ENCODE peak calls at places on chromosomes 7 and 10, in seven cellular contexts. One of them, this sample, is unnamed.

GRCh38 chr7:94067047-94067446 is 62.9 kb upstream of the BET1 start:
- DNase-seq in bronchial epithelial cell: peak
- DNase-seq in AG10803: no peak
- DNase-seq in mammary epithelial cell: peak
- DNase-seq in foreskin fibroblast: no peak
- DNase-seq in pancreas: no peak
- DNase-seq in left ventricle myocardium inferior: no peak
- DNase-seq in this sample: peak

GRCh38 chr10:91796332-91797076 is 1.7 kb upstream of the TNKS2 start:
- DNase-seq in bronchial epithelial cell: peak
- DNase-seq in AG10803: no peak
- DNase-seq in mammary epithelial cell: peak
- DNase-seq in foreskin fibroblast: peak
- DNase-seq in pancreas: peak
- DNase-seq in left ventricle myocardium inferior: peak
- DNase-seq in this sample: peak

GRCh38 chr10:128178319-128178937 is 52.2 kb upstream of the MKI67 start:
- DNase-seq in bronchial epithelial cell: peak
- DNase-seq in AG10803: peak
- DNase-seq in mammary epithelial cell: no peak
- DNase-seq in foreskin fibroblast: no peak
- DNase-seq in pancreas: no peak
- DNase-seq in left ventricle myocardium inferior: no peak
- DNase-seq in this sample: peak

GRCh38 chr10:95758351-95759025 is 2.5 kb downstream of the ENTPD1 start:
- DNase-seq in bronchial epithelial cell: no peak
- DNase-seq in AG10803: no peak
- DNase-seq in mammary epithelial cell: no peak
- DNase-seq in foreskin fibroblast: peak
- DNase-seq in pancreas: no peak
- DNase-seq in left ventricle myocardium inferior: no peak
- DNase-seq in this sample: no peak

GRCh38 chr10:122044713-122045112 is 55.8 kb downstream of the TACC2 start:
- DNase-seq in bronchial epithelial cell: no peak
- DNase-seq in AG10803: peak
- DNase-seq in mammary epithelial cell: no peak
- DNase-seq in foreskin fibroblast: peak
- DNase-seq in pancreas: no peak
- DNase-seq in left ventricle myocardium inferior: no peak
- DNase-seq in this sample: no peak

GRCh38 chr7:46369933-46370654 is 449.0 kb upstream of the IGFBP3 start:
- DNase-seq in bronchial epithelial cell: peak
- DNase-seq in AG10803: peak
- DNase-seq in mammary epithelial cell: peak
- DNase-seq in foreskin fibroblast: peak
- DNase-seq in pancreas: no peak
- DNase-seq in left ventricle myocardium inferior: no peak
- DNase-seq in this sample: peak

GRCh38 chr7:129898502-129899160 is 54.1 kb downstream of the UBE2H start:
- DNase-seq in bronchial epithelial cell: peak
- DNase-seq in AG10803: no peak
- DNase-seq in mammary epithelial cell: no peak
- DNase-seq in foreskin fibroblast: no peak
- DNase-seq in pancreas: no peak
- DNase-seq in left ventricle myocardium inferior: no peak
- DNase-seq in this sample: no peak

GRCh38 chr7:116167177-116167576 is 43.2 kb upstream of the TES start:
- DNase-seq in bronchial epithelial cell: no peak
- DNase-seq in AG10803: no peak
- DNase-seq in mammary epithelial cell: no peak
- DNase-seq in foreskin fibroblast: no peak
- DNase-seq in pancreas: no peak
- DNase-seq in left ventricle myocardium inferior: no peak
- DNase-seq in this sample: no peak

GRCh38 chr10:97072851-97073665 is 112.7 kb downstream of the SLIT1 start:
- DNase-seq in bronchial epithelial cell: peak
- DNase-seq in AG10803: peak
- DNase-seq in mammary epithelial cell: peak
- DNase-seq in foreskin fibroblast: peak
- DNase-seq in pancreas: peak
- DNase-seq in left ventricle myocardium inferior: peak
- DNase-seq in this sample: peak

GRCh38 chr10:61337741-61338140 is 115.4 kb downstream of the TMEM26 start:
- DNase-seq in bronchial epithelial cell: no peak
- DNase-seq in AG10803: no peak
- DNase-seq in mammary epithelial cell: no peak
- DNase-seq in foreskin fibroblast: peak
- DNase-seq in pancreas: no peak
- DNase-seq in left ventricle myocardium inferior: no peak
- DNase-seq in this sample: no peak

GRCh38 chr7:79124331-79124730 is 329.1 kb downstream of the MAGI2 start:
- DNase-seq in bronchial epithelial cell: no peak
- DNase-seq in AG10803: no peak
- DNase-seq in mammary epithelial cell: no peak
- DNase-seq in foreskin fibroblast: no peak
- DNase-seq in pancreas: no peak
- DNase-seq in left ventricle myocardium inferior: no peak
- DNase-seq in this sample: no peak

GRCh38 chr10:28558186-28558585 is 25.3 kb downstream of the WAC start:
- DNase-seq in bronchial epithelial cell: no peak
- DNase-seq in AG10803: no peak
- DNase-seq in mammary epithelial cell: no peak
- DNase-seq in foreskin fibroblast: no peak
- DNase-seq in pancreas: no peak
- DNase-seq in left ventricle myocardium inferior: no peak
- DNase-seq in this sample: no peak

GRCh38 chr10:125283191-125283590 is 122.8 kb upstream of the CTBP2 start:
- DNase-seq in bronchial epithelial cell: no peak
- DNase-seq in AG10803: no peak
- DNase-seq in mammary epithelial cell: no peak
- DNase-seq in foreskin fibroblast: no peak
- DNase-seq in pancreas: no peak
- DNase-seq in left ventricle myocardium inferior: no peak
- DNase-seq in this sample: no peak

GRCh38 chr7:25596443-25596842 is 368.2 kb upstream of the NPVF start:
- DNase-seq in bronchial epithelial cell: no peak
- DNase-seq in AG10803: no peak
- DNase-seq in mammary epithelial cell: no peak
- DNase-seq in foreskin fibroblast: no peak
- DNase-seq in pancreas: no peak
- DNase-seq in left ventricle myocardium inferior: no peak
- DNase-seq in this sample: no peak

GRCh38 chr10:909831-910230 is 21.7 kb downstream of the LARP4B start:
- DNase-seq in bronchial epithelial cell: no peak
- DNase-seq in AG10803: peak
- DNase-seq in mammary epithelial cell: no peak
- DNase-seq in foreskin fibroblast: peak
- DNase-seq in pancreas: no peak
- DNase-seq in left ventricle myocardium inferior: peak
- DNase-seq in this sample: no peak

GRCh38 chr10:61355211-61355610 is 98.0 kb downstream of the TMEM26 start:
- DNase-seq in bronchial epithelial cell: no peak
- DNase-seq in AG10803: no peak
- DNase-seq in mammary epithelial cell: no peak
- DNase-seq in foreskin fibroblast: no peak
- DNase-seq in pancreas: no peak
- DNase-seq in left ventricle myocardium inferior: no peak
- DNase-seq in this sample: no peak

GRCh38 chr7:27640914-27641570 is 21.6 kb downstream of the HIBADH start:
- DNase-seq in bronchial epithelial cell: peak
- DNase-seq in AG10803: peak
- DNase-seq in mammary epithelial cell: peak
- DNase-seq in foreskin fibroblast: peak
- DNase-seq in pancreas: no peak
- DNase-seq in left ventricle myocardium inferior: no peak
- DNase-seq in this sample: peak

GRCh38 chr7:98293746-98294145 is 12.3 kb downstream of the BRI3 start:
- DNase-seq in bronchial epithelial cell: no peak
- DNase-seq in AG10803: no peak
- DNase-seq in mammary epithelial cell: no peak
- DNase-seq in foreskin fibroblast: no peak
- DNase-seq in pancreas: peak
- DNase-seq in left ventricle myocardium inferior: no peak
- DNase-seq in this sample: no peak

DNA sequence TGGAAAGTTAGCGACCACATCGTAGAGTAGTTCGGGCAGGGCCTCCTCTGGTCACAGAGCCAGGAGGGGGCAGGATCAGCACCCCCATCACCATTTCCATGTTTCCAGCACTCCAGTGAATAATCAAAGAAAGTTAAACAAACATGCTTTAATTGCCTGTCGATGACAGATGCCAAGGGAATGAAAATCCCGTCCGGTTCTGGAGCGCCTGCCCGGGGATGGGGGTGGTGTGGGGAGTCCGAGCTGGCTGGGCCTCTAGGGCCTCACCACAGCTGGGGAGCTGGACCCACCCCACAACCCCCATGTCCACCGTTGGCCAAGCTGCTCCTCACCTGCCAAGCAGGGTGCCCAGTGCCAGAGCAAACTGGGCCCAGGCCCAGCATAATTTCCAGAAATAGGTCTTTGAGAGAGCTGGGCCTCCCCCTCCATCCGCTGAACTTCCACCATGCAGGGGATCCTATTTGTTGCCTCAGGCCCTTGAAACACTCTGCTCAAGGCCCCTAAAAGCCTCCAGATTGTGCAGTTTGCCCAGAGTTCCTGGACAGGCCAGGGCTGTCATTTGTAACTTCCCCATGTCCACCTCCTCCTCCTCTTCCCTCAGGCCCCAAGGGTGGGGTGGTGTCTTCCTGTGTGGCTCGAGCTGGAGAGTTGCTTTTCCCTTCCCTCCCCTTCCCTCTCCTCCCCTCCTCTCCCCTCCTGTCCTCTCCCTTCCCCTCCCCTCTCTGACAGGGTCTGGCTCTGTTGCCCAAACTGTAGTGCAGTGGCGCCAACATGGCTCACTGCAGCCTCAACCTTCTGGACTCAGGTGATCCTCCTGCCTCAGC is 101.0 kb downstream of the MYL10 start:
- DNase-seq in bronchial epithelial cell: peak
- DNase-seq in AG10803: no peak
- DNase-seq in mammary epithelial cell: no peak
- DNase-seq in foreskin fibroblast: peak
- DNase-seq in pancreas: peak
- DNase-seq in left ventricle myocardium inferior: peak
- DNase-seq in this sample: peak
- H3K4me3 ChIP-seq in bronchial epithelial cell: no peak
- H3K4me3 ChIP-seq in AG10803: no peak
- H3K4me3 ChIP-seq in mammary epithelial cell: no peak
- H3K4me3 ChIP-seq in foreskin fibroblast: no peak
- H3K4me3 ChIP-seq in pancreas: no peak
- H3K4me3 ChIP-seq in left ventricle myocardium inferior: no peak
- H3K4me3 ChIP-seq in this sample: no peak

GRCh38 chr7:136530831-136531230 is 337.6 kb upstream of the CHRM2 start:
- DNase-seq in bronchial epithelial cell: no peak
- DNase-seq in AG10803: no peak
- DNase-seq in mammary epithelial cell: no peak
- DNase-seq in foreskin fibroblast: no peak
- DNase-seq in pancreas: no peak
- DNase-seq in left ventricle myocardium inferior: no peak
- DNase-seq in this sample: no peak

GRCh38 chr7:136528329-136528728 is 340.1 kb upstream of the CHRM2 start:
- DNase-seq in bronchial epithelial cell: peak
- DNase-seq in AG10803: peak
- DNase-seq in mammary epithelial cell: peak
- DNase-seq in foreskin fibroblast: peak
- DNase-seq in pancreas: no peak
- DNase-seq in left ventricle myocardium inferior: no peak
- DNase-seq in this sample: peak

DNA sequence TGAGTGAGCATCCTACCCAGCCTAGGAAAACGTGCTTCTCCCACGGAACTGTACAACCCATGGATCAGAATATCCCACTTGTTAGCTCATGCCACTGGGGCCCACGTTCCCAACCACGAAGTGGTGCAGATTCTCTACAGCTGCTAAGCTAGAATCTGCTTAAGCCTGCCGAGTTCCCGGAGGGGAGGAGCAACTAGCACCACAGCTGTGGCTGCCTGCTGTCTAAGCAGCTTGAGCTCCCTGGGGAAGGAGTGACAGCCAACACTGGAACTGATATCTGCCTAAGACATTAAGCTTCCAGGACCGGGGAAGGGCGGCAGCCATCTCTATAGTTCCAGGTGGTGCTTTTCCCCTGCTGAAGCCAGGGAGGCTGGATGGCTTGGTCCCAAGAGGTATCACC is 334.7 kb upstream of the CHRM2 start:
- DNase-seq in bronchial epithelial cell: no peak
- DNase-seq in AG10803: no peak
- DNase-seq in mammary epithelial cell: no peak
- DNase-seq in foreskin fibroblast: no peak
- DNase-seq in pancreas: no peak
- DNase-seq in left ventricle myocardium inferior: no peak
- DNase-seq in this sample: no peak
- TF ChIP-seq CTCF in bronchial epithelial cell: no peak
- TF ChIP-seq CTCF in AG10803: no peak
- TF ChIP-seq CTCF in mammary epithelial cell: no peak
- TF ChIP-seq CTCF in foreskin fibroblast: no peak
- TF ChIP-seq CTCF in pancreas: no peak
- TF ChIP-seq CTCF in left ventricle myocardium inferior: no peak
- TF ChIP-seq CTCF in this sample: no peak

DNA sequence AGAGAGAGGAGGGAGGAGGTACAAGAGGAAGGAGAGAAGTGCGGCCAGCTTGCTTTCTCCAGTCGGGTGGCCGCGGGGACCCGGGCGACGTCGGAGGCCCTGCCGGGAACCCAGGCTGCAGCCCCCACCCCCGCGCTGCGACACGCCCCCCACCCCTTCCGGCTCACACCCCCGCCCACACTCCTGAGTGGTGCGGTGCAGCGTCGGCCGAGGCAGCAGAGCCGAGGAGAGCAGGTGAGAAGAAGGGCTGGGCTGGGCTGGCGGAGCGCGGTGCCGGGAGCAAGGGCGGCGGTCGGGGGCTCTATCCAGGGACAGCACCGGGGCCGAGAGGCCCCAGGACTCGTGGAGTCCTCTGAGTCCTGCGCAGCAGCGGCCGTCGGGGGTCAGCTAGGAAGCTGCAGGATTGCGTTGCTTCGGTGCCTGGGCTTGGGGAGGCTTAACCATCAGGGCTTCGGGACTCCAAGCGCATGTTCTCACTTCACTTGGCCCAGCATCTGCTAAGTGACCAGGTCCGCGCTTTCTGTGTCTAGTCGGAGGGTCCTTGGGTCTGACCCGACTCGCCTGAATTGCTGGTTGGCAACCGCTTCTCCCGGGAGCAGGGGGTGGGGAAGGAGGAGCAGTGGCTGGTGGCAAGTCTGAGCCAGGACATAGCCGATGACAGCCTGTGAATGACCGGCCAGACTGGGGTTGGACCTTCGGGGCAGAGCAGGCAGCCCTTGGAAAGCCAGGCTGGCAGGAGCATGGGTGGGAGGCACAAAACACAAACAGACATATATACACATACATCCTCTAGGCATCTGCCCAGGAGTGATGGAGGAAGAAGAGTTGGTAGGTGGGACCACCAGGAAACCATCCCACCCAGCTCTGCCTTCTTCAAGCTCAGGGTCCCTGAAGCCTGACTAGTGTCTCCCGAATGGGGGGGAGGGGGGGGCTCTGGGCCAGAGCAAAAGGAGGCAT is 683 bp downstream of the CHAT start:
- DNase-seq in bronchial epithelial cell: no peak
- DNase-seq in AG10803: no peak
- DNase-seq in mammary epithelial cell: no peak
- DNase-seq in foreskin fibroblast: no peak
- DNase-seq in pancreas: peak
- DNase-seq in left ventricle myocardium inferior: no peak
- DNase-seq in this sample: no peak
- H3K4me3 ChIP-seq in bronchial epithelial cell: no peak
- H3K4me3 ChIP-seq in AG10803: no peak
- H3K4me3 ChIP-seq in mammary epithelial cell: no peak
- H3K4me3 ChIP-seq in foreskin fibroblast: no peak
- H3K4me3 ChIP-seq in pancreas: no peak
- H3K4me3 ChIP-seq in left ventricle myocardium inferior: no peak
- H3K4me3 ChIP-seq in this sample: no peak

GRCh38 chr7:105141068-105141467 is 127.1 kb downstream of the KMT2E start:
- DNase-seq in bronchial epithelial cell: peak
- DNase-seq in AG10803: peak
- DNase-seq in mammary epithelial cell: no peak
- DNase-seq in foreskin fibroblast: peak
- DNase-seq in pancreas: no peak
- DNase-seq in left ventricle myocardium inferior: no peak
- DNase-seq in this sample: peak
- TF ChIP-seq CTCF in bronchial epithelial cell: peak
- TF ChIP-seq CTCF in AG10803: peak
- TF ChIP-seq CTCF in mammary epithelial cell: peak
- TF ChIP-seq CTCF in foreskin fibroblast: peak
- TF ChIP-seq CTCF in pancreas: no peak
- TF ChIP-seq CTCF in left ventricle myocardium inferior: peak
- TF ChIP-seq CTCF in this sample: peak

This sample was measured in epithelial cell of esophagus.